ENCODE peak calls at places on chromosomes 13 and 19, in nine cellular contexts. M is omental fat pad; E is GDM1; C is activated naive CD8-positive, alpha-beta T cell treated with anti-CD3 and anti-CD28 coated beads for 36 hours; A is SHP77; I is T-helper 2 cell; Y is MCF 10A; K is NCI-H748 treated with DMSO at 0.1 percent for 48 hours; S is iPS-NIHi11. H is an unnamed sample.

GRCh38 chr19:49348305-49349188 is 13.3 kb downstream of the CD37 start:
- DNase-seq in I (no peak), K (no peak), A (no peak), Y (no peak), C (no peak), S (no peak), E (no peak), M (no peak), H (peak)

GRCh38 chr13:107992542-107992941 is 222.8 kb downstream of the LIG4 start:
- DNase-seq in E (no peak), S (no peak), M (no peak), C (no peak), Y (no peak), A (no peak), I (no peak), K (no peak), H (no peak)

GRCh38 chr19:10408511-10409291 is 5.4 kb upstream of the CDC37 start:
- DNase-seq in I (peak), M (no peak), A (no peak), E (peak), S (no peak), K (no peak), C (peak), Y (no peak), H (peak)

GRCh38 chr19:18418034-18418724 is 1.0 kb upstream of the SSBP4 start:
- DNase-seq in Y (no peak), S (no peak), I (no peak), A (no peak), M (no peak), K (no peak), C (no peak), E (no peak), H (peak)

GRCh38 chr19:6674868-6675305 is 4.9 kb upstream of the TNFSF14 start:
- DNase-seq in Y (peak), E (peak), I (peak), K (no peak), M (no peak), C (peak), S (peak), A (no peak), H (peak)

GRCh38 chr13:50448535-50448981 is 394.9 kb downstream of the DLEU7 start:
- DNase-seq in I (no peak), K (no peak), Y (no peak), E (no peak), C (no peak), A (peak), M (no peak), S (no peak), H (no peak)

GRCh38 chr13:111399776-111400505 is 79.5 kb downstream of the TEX29 start:
- DNase-seq in Y (no peak), S (no peak), I (no peak), C (no peak), E (no peak), M (no peak), A (no peak), K (no peak), H (no peak)

GRCh38 chr13:38213307-38213706 is 136.3 kb upstream of the UFM1 start:
- DNase-seq in M (no peak), A (no peak), K (no peak), Y (no peak), E (no peak), S (no peak), I (no peak), C (no peak), H (no peak)

GRCh38 chr13:95100525-95101121 is 200.6 kb downstream of the ABCC4 start:
- DNase-seq in A (peak), E (no peak), C (no peak), M (no peak), S (no peak), K (no peak), I (no peak), Y (peak), H (no peak)

GRCh38 chr13:34805347-34805746 is 136.7 kb upstream of the NBEA start:
- DNase-seq in S (no peak), M (no peak), E (no peak), A (no peak), K (no peak), I (no peak), C (no peak), Y (peak), H (no peak)

GRCh38 chr19:1361601-1362384 is 21.9 kb upstream of the NDUFS7 start:
- DNase-seq in I (no peak), E (no peak), M (no peak), A (no peak), K (no peak), S (no peak), C (no peak), Y (peak), H (no peak)

GRCh38 chr19:53112286-53112685 is 9.1 kb upstream of the ZNF160 start:
- DNase-seq in K (no peak), C (no peak), A (no peak), M (no peak), I (no peak), Y (no peak), S (no peak), E (no peak), H (no peak)

GRCh38 chr13:113009743-113010509 is 40.9 kb downstream of the MCF2L start:
- DNase-seq in M (no peak), A (peak), K (no peak), S (no peak), E (no peak), Y (peak), I (no peak), C (no peak), H (no peak)

GRCh38 chr13:20923272-20923671 is 20.7 kb upstream of the XPO4 start:
- DNase-seq in Y (no peak), M (no peak), K (no peak), E (no peak), C (no peak), I (no peak), S (no peak), A (no peak), H (no peak)

GRCh38 chr13:35824825-35825224 is 306.4 kb downstream of the DCLK1 start:
- DNase-seq in S (no peak), Y (no peak), A (no peak), K (no peak), M (no peak), E (no peak), I (no peak), C (no peak), H (no peak)

GRCh38 chr13:73667756-73668155 is 466.4 kb downstream of the KLF12 start:
- DNase-seq in C (no peak), A (no peak), Y (no peak), S (no peak), M (no peak), K (no peak), E (no peak), I (no peak), H (no peak)

GRCh38 chr19:39401549-39402416 is 4.9 kb upstream of the ZFP36 start:
- DNase-seq in M (no peak), K (no peak), E (no peak), Y (peak), I (peak), A (no peak), S (no peak), C (peak), H (no peak)

GRCh38 chr13:44368062-44368591 is 5.5 kb upstream of the SERP2 start:
- DNase-seq in K (peak), E (no peak), M (no peak), A (no peak), C (no peak), I (no peak), S (no peak), Y (no peak), H (no peak)

GRCh38 chr13:55000043-55000442 is 1971.4 kb downstream of the OLFM4 start:
- DNase-seq in E (no peak), A (no peak), C (no peak), K (no peak), S (peak), M (no peak), Y (no peak), I (no peak), H (peak)

GRCh38 chr19:21482863-21483276 is 22.5 kb upstream of the ZNF429 start:
- DNase-seq in E (peak), Y (peak), K (peak), S (peak), A (no peak), M (no peak), I (peak), C (peak), H (peak)

GRCh38 chr13:101631403-101631802 is 178.9 kb downstream of the ITGBL1 start:
- DNase-seq in A (no peak), K (no peak), E (no peak), S (no peak), Y (no peak), C (no peak), I (no peak), M (no peak), H (no peak)

GRCh38 chr19:46571495-46571894 is 29.6 kb upstream of the CALM3 start:
- DNase-seq in E (peak), I (no peak), Y (peak), C (peak), K (no peak), A (no peak), S (peak), M (no peak), H (peak)

GRCh38 chr19:3330047-3330446 is 36.3 kb upstream of the NFIC start:
- DNase-seq in I (no peak), M (no peak), K (no peak), C (no peak), A (no peak), E (no peak), S (no peak), Y (no peak), H (no peak)

GRCh38 chr19:28028881-28029280 is 1184.1 kb downstream of the UQCRFS1 start:
- DNase-seq in Y (no peak), I (no peak), E (no peak), K (no peak), M (no peak), S (no peak), A (no peak), C (no peak), H (no peak)

GRCh38 chr19:19107663-19108062 is 30.6 kb downstream of the TMEM161A start:
- DNase-seq in C (no peak), K (no peak), I (no peak), E (no peak), M (no peak), Y (no peak), A (no peak), S (no peak), H (peak)

GRCh38 chr13:113874579-113875428 is 10.9 kb upstream of the GAS6 start:
- DNase-seq in E (no peak), S (no peak), Y (no peak), K (no peak), A (no peak), I (no peak), C (no peak), M (no peak), H (peak)

GRCh38 chr13:28128926-28129325 is 9.4 kb upstream of the PAN3 start:
- DNase-seq in S (no peak), A (no peak), Y (no peak), M (no peak), I (no peak), E (no peak), C (no peak), K (no peak), H (no peak)

GRCh38 chr13:111846396-111847174 is 220.4 kb upstream of the SOX1 start:
- DNase-seq in C (no peak), Y (no peak), E (no peak), M (no peak), I (no peak), K (peak), S (peak), A (no peak), H (peak)

GRCh38 chr13:19634129-19634740 is 776 bp downstream of the MPHOSPH8 start:
- DNase-seq in I (no peak), S (no peak), K (peak), A (no peak), E (no peak), C (no peak), M (no peak), Y (peak), H (no peak)

GRCh38 chr19:1567116-1567847 is 843 bp downstream of the MEX3D start:
- DNase-seq in K (no peak), M (no peak), A (no peak), S (no peak), C (peak), E (no peak), Y (no peak), I (no peak), H (peak)

GRCh38 chr13:103931396-103931795 is 865.2 kb upstream of the SLC10A2 start:
- DNase-seq in A (no peak), I (no peak), Y (no peak), C (no peak), K (no peak), S (no peak), E (no peak), M (no peak), H (no peak)

GRCh38 chr19:47377208-47377701 is 28.1 kb downstream of the DHX34 start:
- DNase-seq in I (no peak), S (peak), Y (no peak), E (no peak), K (no peak), M (no peak), C (no peak), A (no peak), H (peak)

GRCh38 chr13:24308068-24308445 is 1.3 kb upstream of the C1QTNF9 start:
- DNase-seq in M (no peak), S (no peak), I (no peak), K (no peak), A (no peak), C (no peak), Y (no peak), E (no peak), H (peak)

GRCh38 chr13:41916173-41916954 is 44.5 kb downstream of the VWA8 start:
- DNase-seq in I (peak), E (peak), S (no peak), C (no peak), M (no peak), K (no peak), Y (peak), A (no peak), H (no peak)

GRCh38 chr19:40982594-40983101 is 8.4 kb upstream of the CYP2B6 start:
- DNase-seq in S (peak), I (no peak), A (no peak), M (no peak), K (no peak), E (no peak), Y (no peak), C (no peak), H (peak)

GRCh38 chr13:49995535-49996165 is 1.2 kb upstream of the TRIM13 start:
- DNase-seq in E (peak), K (no peak), C (no peak), I (no peak), M (no peak), A (no peak), S (no peak), Y (no peak), H (peak)

GRCh38 chr13:80048802-80049201 is 292.1 kb downstream of the SPRY2 start:
- DNase-seq in S (peak), K (no peak), E (peak), M (peak), C (peak), Y (peak), A (peak), I (peak), H (no peak)

GRCh38 chr13:44015133-44015532 is 135.4 kb downstream of the LACC1 start:
- DNase-seq in S (no peak), M (no peak), K (no peak), I (no peak), A (no peak), Y (no peak), E (no peak), C (no peak), H (no peak)

H was measured in H7.